ENCODE peak calls at places on chromosomes 16 and 17, in ten cellular contexts. D is astrocyte of the spinal cord, J is left ventricle myocardium inferior, H is Calu3, T is mammary epithelial cell, I is heart left ventricle, K is AG04450, L is GM06990, R is BJ, P is GM12878. O is an unnamed sample.

GRCh38 chr16:4266372-4266771 is 6.5 kb downstream of the TFAP4 start:
- DNase-seq in D (peak), J (no peak), H (no peak), T (no peak), I (no peak), K (no peak), L (no peak), R (no peak), P (no peak), O (peak)

GRCh38 chr17:78535285-78536197 is 41.7 kb downstream of the DNAH17 start:
- DNase-seq in D (no peak), J (no peak), H (peak), T (peak), I (no peak), K (no peak), L (no peak), R (no peak), P (no peak), O (no peak)

GRCh38 chr17:8124350-8125195 is 667 bp upstream of the HES7 start:
- DNase-seq in D (no peak), J (no peak), H (no peak), T (no peak), I (no peak), K (no peak), L (no peak), R (no peak), P (no peak), O (no peak)

GRCh38 chr17:51155416-51155815 is 2.1 kb downstream of the NME1 start:
- DNase-seq in D (no peak), J (no peak), H (no peak), T (no peak), I (no peak), K (no peak), L (no peak), R (no peak), P (no peak), O (no peak)

GRCh38 chr17:81427446-81428120 is 32.3 kb downstream of the BAHCC1 start:
- DNase-seq in D (no peak), J (peak), H (no peak), T (no peak), I (peak), K (no peak), L (no peak), R (no peak), P (no peak), O (no peak)

GRCh38 chr17:27569257-27569722 is 61.7 kb upstream of the LGALS9 start:
- DNase-seq in D (no peak), J (no peak), H (peak), T (no peak), I (no peak), K (no peak), L (peak), R (no peak), P (no peak), O (peak)

GRCh38 chr17:20066253-20066652 is 57.1 kb downstream of the SPECC1 start:
- DNase-seq in D (peak), J (peak), H (no peak), T (peak), I (peak), K (peak), L (no peak), R (peak), P (no peak), O (no peak)

GRCh38 chr16:69311533-69312388 is 611 bp downstream of the VPS4A start:
- DNase-seq in D (peak), J (no peak), H (peak), T (peak), I (no peak), K (no peak), L (no peak), R (no peak), P (no peak), O (peak)

GRCh38 chr16:54240180-54241125 is 46.1 kb downstream of the IRX3 start:
- DNase-seq in D (no peak), J (peak), H (no peak), T (no peak), I (peak), K (no peak), L (no peak), R (no peak), P (no peak), O (no peak)

GRCh38 chr17:69404398-69404797 is 10.1 kb upstream of the MAP2K6 start:
- DNase-seq in D (no peak), J (no peak), H (no peak), T (no peak), I (no peak), K (no peak), L (no peak), R (peak), P (no peak), O (no peak)

GRCh38 chr16:15865742-15866141 is 8.9 kb upstream of the MYH11 start:
- DNase-seq in D (no peak), J (no peak), H (no peak), T (no peak), I (no peak), K (no peak), L (no peak), R (no peak), P (no peak), O (no peak)

GRCh38 chr17:16929757-16930520 is 42.0 kb downstream of the TNFRSF13B start:
- DNase-seq in D (no peak), J (peak), H (no peak), T (no peak), I (no peak), K (no peak), L (no peak), R (no peak), P (no peak), O (no peak)

GRCh38 chr17:76000016-76000754 is 470 bp upstream of the CDK3 start:
- DNase-seq in D (no peak), J (no peak), H (peak), T (no peak), I (no peak), K (no peak), L (peak), R (no peak), P (no peak), O (peak)

GRCh38 chr17:70499067-70499786 is 329.9 kb downstream of the KCNJ2 start:
- DNase-seq in D (no peak), J (no peak), H (no peak), T (no peak), I (no peak), K (no peak), L (no peak), R (no peak), P (no peak), O (no peak)

GRCh38 chr16:13176711-13177110 is 275.3 kb downstream of the SHISA9 start:
- DNase-seq in D (no peak), J (no peak), H (no peak), T (peak), I (no peak), K (no peak), L (no peak), R (no peak), P (no peak), O (no peak)

GRCh38 chr17:6558932-6559752 is 2.8 kb upstream of the PITPNM3 start:
- DNase-seq in D (no peak), J (no peak), H (no peak), T (no peak), I (peak), K (no peak), L (no peak), R (no peak), P (no peak), O (no peak)

GRCh38 chr16:11686713-11687112 is 18.5 kb downstream of the SNN start:
- DNase-seq in D (no peak), J (no peak), H (no peak), T (no peak), I (no peak), K (no peak), L (no peak), R (no peak), P (no peak), O (no peak)

GRCh38 chr17:80264048-80264792 is 3.6 kb downstream of the RNF213 start:
- DNase-seq in D (no peak), J (no peak), H (no peak), T (no peak), I (no peak), K (no peak), L (peak), R (no peak), P (no peak), O (no peak)

GRCh38 chr16:89721644-89722391 is 481 bp downstream of the ZNF276 start:
- DNase-seq in D (peak), J (peak), H (peak), T (peak), I (peak), K (no peak), L (peak), R (no peak), P (no peak), O (peak)

GRCh38 chr17:77735341-77736206 is 222.9 kb upstream of the TNRC6C start:
- DNase-seq in D (no peak), J (peak), H (no peak), T (no peak), I (peak), K (no peak), L (no peak), R (no peak), P (no peak), O (no peak)

GRCh38 chr17:77501101-77501566 is 360.4 kb downstream of the SEC14L1 start:
- DNase-seq in D (no peak), J (no peak), H (no peak), T (no peak), I (peak), K (no peak), L (no peak), R (no peak), P (no peak), O (peak)

GRCh38 chr17:29212681-29213121 is 32.5 kb upstream of the MYO18A start:
- DNase-seq in D (no peak), J (no peak), H (no peak), T (peak), I (no peak), K (no peak), L (no peak), R (peak), P (no peak), O (no peak)

GRCh38 chr17:75845058-75845711 is 981 bp upstream of the UNC13D start:
- DNase-seq in D (peak), J (peak), H (peak), T (peak), I (peak), K (no peak), L (peak), R (no peak), P (peak), O (peak)

GRCh38 chr17:79559111-79559887 is 51.6 kb downstream of the RBFOX3 start:
- DNase-seq in D (no peak), J (no peak), H (no peak), T (no peak), I (no peak), K (no peak), L (no peak), R (no peak), P (no peak), O (no peak)

GRCh38 chr17:58006563-58006923 is 503 bp downstream of the SRSF1 start:
- DNase-seq in D (peak), J (peak), H (peak), T (peak), I (peak), K (peak), L (no peak), R (no peak), P (no peak), O (peak)

GRCh38 chr17:82670661-82671060 is 22.4 kb upstream of the WDR45B start:
- DNase-seq in D (no peak), J (no peak), H (no peak), T (no peak), I (no peak), K (no peak), L (no peak), R (no peak), P (no peak), O (no peak)

GRCh38 chr16:89409161-89409711 is 81.1 kb downstream of the ANKRD11 start:
- DNase-seq in D (no peak), J (no peak), H (no peak), T (peak), I (no peak), K (no peak), L (no peak), R (no peak), P (no peak), O (no peak)

GRCh38 chr17:37694734-37695133 is 50.1 kb downstream of the HNF1B start:
- DNase-seq in D (no peak), J (no peak), H (no peak), T (no peak), I (no peak), K (no peak), L (no peak), R (no peak), P (no peak), O (no peak)

GRCh38 chr17:82911822-82912221 is 72.0 kb upstream of the ZNF750 start:
- DNase-seq in D (no peak), J (no peak), H (no peak), T (no peak), I (no peak), K (no peak), L (no peak), R (no peak), P (no peak), O (peak)

GRCh38 chr17:29155966-29156338 is 24.2 kb downstream of the MYO18A start:
- DNase-seq in D (peak), J (no peak), H (no peak), T (no peak), I (no peak), K (no peak), L (no peak), R (no peak), P (no peak), O (no peak)

GRCh38 chr16:79697562-79698112 is 97.1 kb upstream of the MAF start:
- DNase-seq in D (no peak), J (no peak), H (no peak), T (no peak), I (no peak), K (no peak), L (no peak), R (no peak), P (no peak), O (no peak)

GRCh38 chr17:43094129-43094834 is 30.9 kb downstream of the BRCA1 start:
- DNase-seq in D (peak), J (no peak), H (no peak), T (no peak), I (no peak), K (no peak), L (no peak), R (peak), P (no peak), O (no peak)
- TF ChIP-seq CTCF in D (no peak), J (no peak), H (no peak), T (no peak), I (no peak), K (no peak), L (no peak), R (no peak), P (no peak), O (no peak)

GRCh38 chr16:81842564-81843242 is 63.6 kb downstream of the PLCG2 start:
- DNase-seq in D (no peak), J (no peak), H (no peak), T (no peak), I (no peak), K (no peak), L (no peak), R (no peak), P (no peak), O (peak)
- TF ChIP-seq CTCF in D (no peak), J (no peak), H (no peak), T (no peak), I (no peak), K (no peak), L (no peak), R (no peak), P (peak), O (no peak)

GRCh38 chr16:81587626-81588160 is 143.1 kb downstream of the CMIP start:
- DNase-seq in D (no peak), J (no peak), H (no peak), T (no peak), I (peak), K (no peak), L (no peak), R (no peak), P (no peak), O (no peak)

GRCh38 chr16:81583893-81584705 is 139.5 kb downstream of the CMIP start:
- DNase-seq in D (peak), J (no peak), H (peak), T (peak), I (peak), K (peak), L (no peak), R (no peak), P (no peak), O (no peak)

GRCh38 chr16:81586421-81586820 is 141.8 kb downstream of the CMIP start:
- DNase-seq in D (no peak), J (no peak), H (peak), T (peak), I (peak), K (no peak), L (no peak), R (no peak), P (no peak), O (no peak)

GRCh38 chr16:81586976-81587625 is 142.5 kb downstream of the CMIP start:
- DNase-seq in D (no peak), J (no peak), H (peak), T (no peak), I (peak), K (no peak), L (no peak), R (no peak), P (no peak), O (no peak)

GRCh38 chr16:81585785-81586184 is 141.2 kb downstream of the CMIP start:
- DNase-seq in D (no peak), J (no peak), H (peak), T (no peak), I (peak), K (no peak), L (no peak), R (no peak), P (no peak), O (no peak)
- TF ChIP-seq CTCF in D (peak), J (no peak), H (peak), T (peak), I (no peak), K (peak), L (peak), R (peak), P (peak), O (no peak)

GRCh38 chr16:30429418-30429677 is 482 bp downstream of the DCTPP1 start:
- DNase-seq in D (no peak), J (no peak), H (no peak), T (no peak), I (no peak), K (no peak), L (no peak), R (no peak), P (no peak), O (peak)

GRCh38 chr16:30434852-30435251 is 5.0 kb upstream of the DCTPP1 start:
- DNase-seq in D (no peak), J (no peak), H (no peak), T (peak), I (no peak), K (no peak), L (no peak), R (no peak), P (no peak), O (no peak)

GRCh38 chr16:30428055-30428454 is 1.8 kb downstream of the DCTPP1 start:
- DNase-seq in D (no peak), J (no peak), H (no peak), T (no peak), I (no peak), K (no peak), L (no peak), R (no peak), P (no peak), O (no peak)

GRCh38 chr16:30429678-30430427 is at the start of gene DCTPP1:
- DNase-seq in D (peak), J (peak), H (peak), T (peak), I (peak), K (peak), L (peak), R (peak), P (peak), O (peak)

DNA sequence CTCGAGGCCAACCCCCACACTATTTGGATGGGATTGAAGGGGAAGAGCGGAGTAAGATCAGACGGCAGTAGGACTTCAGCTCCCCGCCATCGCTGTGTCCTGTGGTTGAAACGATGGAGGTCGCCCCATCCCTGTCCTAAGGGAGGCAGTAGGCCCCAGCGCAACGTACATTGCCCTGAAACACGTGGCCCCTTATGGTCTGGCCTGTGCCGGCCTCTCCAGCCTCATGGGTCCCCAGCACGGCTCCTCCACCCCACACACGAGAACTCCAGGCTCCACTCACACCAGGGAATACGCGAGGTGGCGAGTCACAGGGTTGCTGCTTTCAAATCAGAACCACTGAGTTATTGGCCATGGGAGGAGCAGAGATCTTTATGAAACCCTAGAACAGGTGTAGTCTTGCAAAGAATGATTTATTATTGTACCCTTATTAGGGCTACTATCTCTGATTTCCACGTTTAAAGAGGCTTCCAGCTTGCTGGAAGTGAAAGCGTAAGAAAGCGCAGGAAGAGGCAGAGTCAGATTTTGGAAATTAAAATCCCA is 669 bp upstream of the DCTPP1 start:
- DNase-seq in D (no peak), J (peak), H (no peak), T (no peak), I (no peak), K (no peak), L (no peak), R (no peak), P (no peak), O (no peak)
- TF ChIP-seq CTCF in D (no peak), J (no peak), H (peak), T (no peak), I (peak), K (no peak), L (no peak), R (no peak), P (no peak), O (no peak)

GRCh38 chr16:70377782-70378181 is 31.1 kb downstream of the DDX19A start:
- DNase-seq in D (no peak), J (no peak), H (no peak), T (no peak), I (no peak), K (no peak), L (no peak), R (no peak), P (no peak), O (no peak)
- TF ChIP-seq CTCF in D (no peak), J (no peak), H (no peak), T (no peak), I (no peak), K (no peak), L (no peak), R (no peak), P (no peak), O (no peak)

O was measured in GM13976.